ENCODE peak calls at places on chromosome 4, in seven cellular contexts. B is cardiac fibroblast, E is GM13976, V is breast epithelium, X is uterus, A is stomach, L is M059J. N is an unnamed sample.

GRCh38 chr4:110793381-110793801 is 170.5 kb upstream of the PITX2 start:
- DNase-seq in E (no peak), V (no peak), L (peak), A (no peak), B (peak), X (no peak), N (no peak)

GRCh38 chr4:120517966-120518365 is 404.6 kb downstream of the PRDM5 start:
- DNase-seq in B (peak), A (no peak), X (peak), E (no peak), V (no peak), L (peak), N (peak)

GRCh38 chr4:183074288-183074990 is 24.6 kb upstream of the WWC2 start:
- DNase-seq in A (no peak), B (peak), L (peak), X (no peak), V (no peak), E (no peak), N (no peak)

GRCh38 chr4:14562901-14563300 is 439.4 kb upstream of the CPEB2 start:
- DNase-seq in L (no peak), B (no peak), E (no peak), A (no peak), X (no peak), V (no peak), N (no peak)

GRCh38 chr4:103019319-103020124 is at the start of gene SLC9B1:
- DNase-seq in B (peak), V (peak), L (peak), E (peak), A (peak), X (peak), N (peak)

GRCh38 chr4:1198070-1198844 is 25.9 kb upstream of the SPON2 start:
- DNase-seq in X (peak), A (peak), B (no peak), V (no peak), L (no peak), E (no peak), N (no peak)

GRCh38 chr4:33837043-33837442 is 2407.3 kb downstream of the ARAP2 start:
- DNase-seq in X (no peak), L (peak), E (no peak), V (no peak), B (peak), A (no peak), N (peak)

GRCh38 chr4:16952462-16952871 is 54.0 kb upstream of the LDB2 start:
- DNase-seq in B (no peak), X (no peak), V (no peak), E (no peak), A (no peak), L (peak), N (peak)

GRCh38 chr4:175457956-175458355 is 354.1 kb downstream of the GPM6A start:
- DNase-seq in B (no peak), L (no peak), A (no peak), X (no peak), E (no peak), V (no peak), N (no peak)

GRCh38 chr4:8478371-8478770 is 37.8 kb downstream of the TRMT44 start:
- DNase-seq in V (no peak), L (no peak), E (no peak), X (no peak), B (no peak), A (no peak), N (no peak)

GRCh38 chr4:62952366-62952765 is 1456.9 kb downstream of the TECRL start:
- DNase-seq in V (no peak), A (no peak), E (no peak), L (no peak), X (no peak), B (no peak), N (no peak)

GRCh38 chr4:116724249-116724648 is 361.1 kb downstream of the TRAM1L1 start:
- DNase-seq in B (no peak), A (no peak), L (no peak), E (no peak), X (no peak), V (no peak), N (no peak)

GRCh38 chr4:8281519-8282133 is 12.1 kb downstream of the HTRA3 start:
- DNase-seq in A (no peak), L (no peak), X (peak), V (no peak), E (no peak), B (peak), N (no peak)

GRCh38 chr4:53987761-53988171 is 76.6 kb downstream of the CHIC2 start:
- DNase-seq in X (no peak), V (no peak), B (peak), A (no peak), L (peak), E (no peak), N (no peak)

GRCh38 chr4:117010695-117011094 is 74.7 kb downstream of the TRAM1L1 start:
- DNase-seq in V (no peak), L (no peak), X (no peak), B (no peak), A (no peak), E (no peak), N (peak)

GRCh38 chr4:61531188-61531587 is 331.1 kb downstream of the ADGRL3 start:
- DNase-seq in E (no peak), V (no peak), B (no peak), L (no peak), X (no peak), A (no peak), N (no peak)

GRCh38 chr4:8046925-8047541 is 107.4 kb upstream of the AFAP1 start:
- DNase-seq in X (no peak), A (no peak), L (no peak), B (no peak), V (no peak), E (no peak), N (no peak)

GRCh38 chr4:142085631-142086292 is 449.4 kb downstream of the IL15 start:
- DNase-seq in L (no peak), A (no peak), E (no peak), X (no peak), V (no peak), B (peak), N (no peak)

GRCh38 chr4:10893417-10893816 is 208.8 kb upstream of the CLNK start:
- DNase-seq in V (no peak), E (peak), L (no peak), X (no peak), B (no peak), A (no peak), N (no peak)

GRCh38 chr4:115154826-115155225 is 41.4 kb upstream of the NDST4 start:
- DNase-seq in A (no peak), V (no peak), E (no peak), B (peak), X (no peak), L (no peak), N (no peak)